ENCODE peak calls at places on chromosomes 6 and 20, in five cellular contexts. O is OCI-LY7, L is ascending aorta, V is breast epithelium, X is Panc1. E is an unnamed sample.

GRCh38 chr20:32485126-32485769 is 99.9 kb downstream of the NOL4L start:
- DNase-seq in O (peak; percentile 87), X (peak; percentile 64), L (peak; percentile 51), V (no peak), E (no peak)

GRCh38 chr6:148818939-148819575 is 72.2 kb downstream of the UST start:
- DNase-seq in L (no peak), X (no peak), V (no peak), O (no peak), E (no peak)

GRCh38 chr6:154602708-154603107 is 92.2 kb upstream of the CNKSR3 start:
- DNase-seq in V (no peak), X (no peak), O (no peak), L (no peak), E (no peak)

GRCh38 chr6:1424306-1424927 is 35.0 kb downstream of the FOXF2 start:
- DNase-seq in X (peak; percentile 36), O (peak; percentile 8), L (no peak), V (no peak), E (no peak)

GRCh38 chr20:17645546-17646208 is 36.4 kb downstream of the RRBP1 start:
- DNase-seq in X (no peak), O (no peak), L (no peak), V (no peak), E (no peak)

GRCh38 chr6:154991207-154991606 is 3.9 kb upstream of the TIAM2 start:
- DNase-seq in O (no peak), L (no peak), X (no peak), V (no peak), E (no peak)

GRCh38 chr20:38573381-38573780 is 7.6 kb upstream of the ADIG start:
- DNase-seq in X (no peak), L (no peak), V (no peak), O (no peak), E (no peak)

GRCh38 chr6:149128489-149129145 is 188.9 kb upstream of the TAB2 start:
- DNase-seq in X (no peak), L (no peak), V (no peak), O (peak; percentile 13), E (no peak)

GRCh38 chr6:33933101-33933500 is 129.3 kb upstream of the MLN start:
- DNase-seq in X (no peak), O (no peak), V (no peak), L (no peak), E (no peak)

GRCh38 chr20:13765868-13766416 is 18.8 kb downstream of the ESF1 start:
- DNase-seq in X (no peak), V (no peak), O (no peak), L (no peak), E (no peak)

DNA sequence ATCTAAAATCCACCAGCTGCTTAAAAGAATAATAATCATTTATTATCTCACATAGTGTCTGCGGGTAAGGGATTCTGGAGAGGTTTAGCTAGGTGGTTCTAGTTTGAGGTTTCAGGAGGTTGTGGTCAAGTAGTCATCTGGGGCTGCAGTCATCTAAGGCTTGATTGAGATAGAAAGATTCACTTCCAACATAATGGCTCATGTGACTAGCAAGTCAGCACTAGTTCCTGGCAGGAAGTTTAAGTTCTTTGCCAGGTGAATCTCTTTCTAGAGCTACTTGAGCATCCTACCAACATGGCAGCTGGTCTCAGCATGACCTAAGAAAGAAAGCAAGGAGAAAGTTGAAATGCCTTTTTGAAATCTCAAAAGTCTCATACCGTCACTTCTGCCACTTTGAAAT is 128.8 kb downstream of the EDN1 start:
- DNase-seq in L (no peak), V (no peak), O (no peak), X (no peak), E (no peak)
- H3K27ac ChIP-seq in L (no peak overlapping the region), V (no peak overlapping the region), O (no peak overlapping the region), X (no peak overlapping the region), E (no peak overlapping the region)

GRCh38 chr6:151248295-151248694 is 8.5 kb downstream of the AKAP12 start:
- DNase-seq in V (no peak), X (no peak), O (no peak), L (no peak), E (no peak)
- TF ChIP-seq CTCF in V (no peak), X (no peak), O (no peak), L (no peak), E (no peak)

GRCh38 chr6:16429669-16430068 is 191.3 kb downstream of the GMPR start:
- DNase-seq in X (no peak), V (no peak), O (no peak), L (no peak), E (no peak)
- H3K27ac ChIP-seq in X (no peak overlapping the region), V (no peak overlapping the region), O (no peak overlapping the region), L (no peak overlapping the region), E (no peak overlapping the region)

DNA sequence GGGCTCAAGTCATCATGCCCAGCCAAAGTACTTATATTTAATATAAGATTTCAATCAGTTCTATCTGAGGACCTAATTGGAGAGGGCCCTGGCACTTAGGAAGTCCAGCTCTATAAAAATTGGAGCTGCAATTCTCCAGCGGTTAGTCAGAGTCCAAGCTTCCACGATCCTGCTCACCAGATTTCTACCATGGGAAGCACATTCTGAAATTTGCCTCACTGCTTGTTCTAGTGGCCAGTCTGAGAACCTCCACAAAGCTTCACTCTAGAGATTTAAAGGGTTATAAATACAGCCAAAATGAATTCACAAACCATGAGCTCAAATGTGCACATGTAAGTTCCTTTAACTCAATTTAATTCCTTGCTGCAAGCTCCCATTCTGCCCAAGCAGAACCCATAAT is 33.5 kb downstream of the PNLDC1 start:
- DNase-seq in L (no peak), O (no peak), V (no peak), X (no peak), E (no peak)
- TF ChIP-seq CTCF in L (no peak), O (no peak), V (no peak), X (no peak), E (peak; percentile 16)

GRCh38 chr6:54467384-54467783 is 159.1 kb downstream of the TINAG start:
- DNase-seq in L (no peak), O (no peak), X (no peak), V (no peak), E (no peak)
- H3K27ac ChIP-seq in L (no peak overlapping the region), O (no peak overlapping the region), X (no peak overlapping the region), V (no peak overlapping the region), E (no peak overlapping the region)

DNA sequence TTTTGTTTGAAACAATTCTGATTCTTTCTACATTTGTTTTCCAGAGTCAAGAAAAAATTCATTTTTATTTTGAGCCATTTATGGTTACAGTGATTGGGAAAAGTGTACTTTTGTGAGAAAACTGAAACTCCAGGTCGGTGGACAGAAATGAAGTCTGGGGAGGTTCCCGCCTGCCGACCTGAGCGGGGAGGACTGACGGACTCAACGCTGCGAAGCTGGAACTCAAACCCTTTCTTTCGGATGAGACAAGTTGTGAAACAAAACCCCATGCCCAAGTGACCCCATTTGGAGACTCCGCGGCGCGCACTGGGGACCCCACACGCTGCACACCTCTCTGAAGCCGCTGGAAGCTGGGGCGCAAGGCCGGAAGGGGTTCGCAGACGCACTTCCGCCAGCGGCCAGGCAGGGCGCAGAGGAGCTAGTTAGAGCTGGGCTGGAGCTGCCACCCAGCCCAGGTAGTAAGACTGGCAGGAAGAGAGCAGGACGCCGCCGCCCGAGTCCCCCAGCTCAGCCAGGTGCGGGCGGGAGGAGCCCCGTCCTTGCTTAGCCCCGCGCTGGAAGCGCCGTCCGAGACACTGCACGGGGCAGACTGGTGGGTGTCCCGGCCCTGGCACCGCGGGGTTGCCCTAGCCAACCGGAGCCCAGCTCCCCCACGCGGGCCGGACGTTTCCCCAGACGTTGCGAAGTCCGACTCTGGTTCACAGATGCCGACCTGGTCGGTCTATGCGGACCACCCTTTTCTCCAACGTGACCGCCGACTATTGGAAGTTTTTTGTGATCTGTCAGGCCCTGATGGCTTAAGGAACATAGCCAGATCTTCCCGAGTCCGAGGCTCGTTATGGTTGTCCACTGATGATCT is 19.8 kb upstream of the ZSCAN16 start:
- DNase-seq in V (peak; percentile 80), X (no peak), L (peak; percentile 26), O (peak; percentile 90), E (no peak)
- TF ChIP-seq CTCF in V (peak; percentile 60), X (peak; percentile 77), L (peak; percentile 72), O (peak; percentile 68), E (peak; percentile 70)